ENCODE peak calls at places on chromosomes 16 and 17, in nine cellular contexts. C is mammary epithelial cell; W is heart left ventricle; X is cardiac muscle cell; N is effector memory CD4-positive, alpha-beta T cell; E is upper lobe of right lung; K is adrenal gland; J is mucosa of descending colon; S is kidney. O is an unnamed sample. For H3K9me3 and H3K4me1, the result is how much of the 10 kb centered on the place peaks cover.

GRCh38 chr16:5918553-5919127 is 821.0 kb upstream of the EEF2KMT start:
- DNase-seq in E (no peak), C (no peak), W (no peak), X (no peak), S (no peak), J (no peak), K (no peak), N (no peak), O (no peak)

GRCh38 chr17:41736983-41737679 is 2.7 kb upstream of the HAP1 start:
- DNase-seq in W (no peak), N (no peak), J (no peak), X (no peak), K (no peak), C (no peak), S (no peak), E (no peak), O (no peak)

GRCh38 chr17:78679495-78680395 is 102.3 kb downstream of the CYTH1 start:
- DNase-seq in X (no peak), S (no peak), W (no peak), C (no peak), J (no peak), K (no peak), N (no peak), E (peak), O (no peak)

GRCh38 chr17:39264119-39264518 is 38.4 kb upstream of the STAC2 start:
- DNase-seq in W (no peak), J (no peak), N (no peak), K (peak), X (no peak), E (no peak), C (no peak), S (no peak), O (no peak)

GRCh38 chr16:70402916-70403659 is 35.8 kb downstream of the ST3GAL2 start:
- DNase-seq in N (no peak), J (no peak), S (no peak), E (no peak), W (no peak), X (no peak), C (peak), K (no peak), O (no peak)

GRCh38 chr16:68676113-68676860 is 31.2 kb downstream of the CDH3 start:
- DNase-seq in S (no peak), W (no peak), J (no peak), N (no peak), E (no peak), X (no peak), C (peak), K (no peak), O (no peak)

GRCh38 chr17:83080641-83081560 is 1.5 kb downstream of the METRNL start:
- DNase-seq in W (peak), C (no peak), J (no peak), X (peak), E (peak), K (no peak), S (no peak), N (peak), O (peak)

GRCh38 chr17:81994593-81995462 is 17.4 kb downstream of the ASPSCR1 start:
- DNase-seq in K (no peak), W (peak), J (peak), S (no peak), C (no peak), N (no peak), X (no peak), E (no peak), O (no peak)

GRCh38 chr17:74424117-74424516 is 7.8 kb upstream of the GPRC5C start:
- DNase-seq in S (no peak), K (no peak), X (no peak), J (no peak), N (no peak), C (no peak), W (no peak), E (no peak), O (no peak)

GRCh38 chr16:2429771-2430663 is 770 bp downstream of the CCNF start:
- DNase-seq in N (no peak), X (peak), S (no peak), E (no peak), J (no peak), K (no peak), C (peak), W (no peak), O (peak)

GRCh38 chr16:51556694-51557327 is 405.7 kb upstream of the SALL1 start:
- DNase-seq in K (peak), E (no peak), J (no peak), N (no peak), X (no peak), C (peak), W (no peak), S (no peak), O (no peak)

GRCh38 chr16:31452631-31453106 is 6.6 kb upstream of the ARMC5 start:
- DNase-seq in C (peak), S (peak), E (no peak), W (no peak), X (no peak), J (peak), N (no peak), K (peak), O (no peak)

GRCh38 chr16:88700636-88701482 is 5.3 kb downstream of the RNF166 start:
- DNase-seq in S (peak), K (peak), C (no peak), E (peak), N (peak), X (no peak), J (peak), W (peak), O (peak)

GRCh38 chr17:77129568-77130301 is 11.0 kb upstream of the SEC14L1 start:
- DNase-seq in N (no peak), E (no peak), W (no peak), J (no peak), X (no peak), K (no peak), S (peak), C (no peak), O (no peak)

GRCh38 chr17:79620207-79621038 is 9.6 kb upstream of the RBFOX3 start:
- DNase-seq in E (peak), C (no peak), J (peak), S (peak), X (no peak), K (peak), N (no peak), W (peak), O (no peak)

GRCh38 chr17:67759355-67760171 is 41.8 kb downstream of the NOL11 start:
- DNase-seq in X (no peak), C (no peak), N (no peak), S (no peak), W (peak), K (no peak), E (peak), J (no peak), O (no peak)

GRCh38 chr17:58527949-58528348 is 13.5 kb upstream of the MTMR4 start:
- DNase-seq in K (peak), X (no peak), C (peak), W (no peak), S (no peak), E (no peak), J (no peak), N (no peak), O (no peak)

GRCh38 chr17:16945513-16946201 is 26.3 kb downstream of the TNFRSF13B start:
- DNase-seq in E (no peak), J (no peak), K (no peak), X (peak), W (no peak), N (no peak), C (no peak), S (peak), O (no peak)

DNA sequence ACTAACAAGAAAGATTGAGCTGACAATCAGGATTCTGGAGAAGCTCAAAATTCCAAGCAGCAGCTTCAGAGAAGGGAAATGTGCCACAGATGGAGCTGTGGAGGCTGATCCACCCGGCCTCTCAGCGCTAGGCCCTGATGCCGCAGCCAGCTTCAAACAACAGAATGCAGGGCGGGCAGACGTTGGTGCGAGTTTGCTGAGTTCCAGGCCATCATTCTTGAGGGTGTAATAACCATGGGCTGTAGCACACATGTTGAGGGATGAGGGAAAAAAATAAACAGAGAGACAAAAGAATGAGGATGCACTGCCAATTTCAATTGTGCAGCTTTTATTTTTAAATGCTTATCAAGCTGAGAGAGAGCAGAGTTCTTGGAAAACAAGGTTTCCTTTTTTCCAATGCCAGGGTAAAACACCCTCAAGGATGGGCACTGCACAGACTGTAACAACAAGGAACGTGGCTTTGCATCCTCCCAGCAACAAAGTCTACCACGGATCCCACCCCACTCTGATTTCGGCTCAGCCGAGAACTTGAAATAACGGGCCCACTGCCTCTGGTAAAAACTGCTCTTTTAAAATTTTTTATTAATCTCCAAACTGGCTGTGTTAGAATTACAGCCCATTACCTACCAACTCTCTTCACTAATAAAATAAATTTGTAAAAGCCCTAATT is 90.2 kb downstream of the SMG6 start:
- DNase-seq in J (no peak), N (no peak), E (no peak), C (no peak), X (no peak), S (no peak), W (no peak), K (peak), O (no peak)
- H3K4me3 ChIP-seq in J (no peak), N (no peak), E (no peak), C (no peak), X (no peak), S (no peak), W (no peak), K (no peak), O (no peak)

GRCh38 chr17:27009087-27009486 is 284.8 kb upstream of the WSB1 start:
- DNase-seq in N (no peak), J (no peak), C (no peak), K (no peak), E (no peak), S (no peak), X (no peak), W (no peak), O (no peak)
- H3K9me3 ChIP-seq in N (under half), J (under half), C (under half), K (under half), E (under half), S (under half), X (under half), W (under half), O (under half)

GRCh38 chr17:29711588-29712385 is 89.1 kb upstream of the CORO6 start:
- DNase-seq in E (no peak), X (no peak), N (no peak), J (no peak), W (no peak), K (no peak), C (no peak), S (no peak), O (peak)
- H3K4me1 ChIP-seq in E (half or more), X (under half), N (under half), J (under half), W (half or more), K (under half), C (under half), S (under half), O (under half)

DNA sequence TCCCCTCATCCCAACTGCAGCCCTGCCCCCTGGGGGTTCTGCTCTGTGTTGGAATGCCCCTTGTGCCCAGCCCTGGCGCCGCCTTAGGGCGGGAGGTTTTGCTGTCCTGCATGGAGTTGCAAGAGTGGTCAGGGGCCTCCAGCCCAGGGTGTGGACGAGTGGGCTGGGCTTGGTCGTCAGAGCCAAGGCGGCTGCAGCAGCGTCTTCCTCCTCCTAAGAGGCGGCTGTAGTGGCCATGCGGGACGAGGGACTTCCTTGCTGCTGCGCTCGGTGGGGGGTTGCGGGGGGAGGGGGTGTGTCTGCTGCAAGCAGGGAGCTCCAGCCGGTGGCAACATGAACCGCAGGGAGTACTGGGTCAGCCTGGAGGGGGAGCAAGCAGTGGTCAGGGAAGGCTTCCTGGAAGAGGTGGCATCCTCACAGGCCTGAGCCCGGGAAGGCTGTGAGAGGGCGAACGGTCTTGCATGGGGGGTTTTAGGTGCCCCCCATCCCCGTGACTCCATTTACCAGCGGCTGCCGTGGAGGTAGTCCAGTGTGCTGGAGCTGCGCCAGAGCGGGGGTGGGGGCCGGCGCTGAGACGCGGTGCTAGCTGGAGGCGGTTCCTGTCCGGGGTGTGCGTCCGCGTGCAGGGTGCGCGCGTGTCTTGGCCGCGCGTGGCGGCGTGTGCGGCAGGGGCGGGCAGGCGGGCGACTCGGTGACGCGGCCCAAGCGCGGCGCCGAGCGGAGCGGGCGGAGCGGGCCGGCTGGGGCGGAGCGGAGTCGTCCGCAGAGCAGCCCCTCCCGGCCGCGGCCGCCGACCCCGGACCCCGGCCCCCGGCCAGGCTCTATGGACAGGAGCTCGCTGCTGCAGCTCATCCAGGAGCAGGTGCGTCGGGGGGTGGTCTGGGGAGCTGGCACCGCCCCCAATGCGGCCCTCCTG is at the start of gene RHBDL1:
- DNase-seq in E (no peak), N (no peak), K (peak), C (no peak), S (no peak), W (no peak), X (no peak), J (no peak), O (no peak)
- H3K4me3 ChIP-seq in E (peak), N (no peak), K (no peak), C (no peak), S (peak), W (peak), X (peak), J (no peak), O (no peak)

GRCh38 chr16:84909686-84910085 is 89.9 kb downstream of the CRISPLD2 start:
- DNase-seq in K (no peak), S (no peak), J (no peak), N (no peak), X (no peak), C (no peak), E (no peak), W (peak), O (no peak)

GRCh38 chr16:84914273-84914672 is 94.5 kb downstream of the CRISPLD2 start:
- DNase-seq in W (peak), X (no peak), E (no peak), C (no peak), S (no peak), K (no peak), J (no peak), N (no peak), O (no peak)

GRCh38 chr16:84907575-84907974 is 87.8 kb downstream of the CRISPLD2 start:
- DNase-seq in S (no peak), C (no peak), W (peak), X (no peak), K (peak), E (no peak), J (no peak), N (no peak), O (no peak)

GRCh38 chr16:84913315-84913714 is 93.5 kb downstream of the CRISPLD2 start:
- DNase-seq in J (no peak), W (peak), E (no peak), C (no peak), K (peak), X (no peak), S (no peak), N (no peak), O (no peak)

DNA sequence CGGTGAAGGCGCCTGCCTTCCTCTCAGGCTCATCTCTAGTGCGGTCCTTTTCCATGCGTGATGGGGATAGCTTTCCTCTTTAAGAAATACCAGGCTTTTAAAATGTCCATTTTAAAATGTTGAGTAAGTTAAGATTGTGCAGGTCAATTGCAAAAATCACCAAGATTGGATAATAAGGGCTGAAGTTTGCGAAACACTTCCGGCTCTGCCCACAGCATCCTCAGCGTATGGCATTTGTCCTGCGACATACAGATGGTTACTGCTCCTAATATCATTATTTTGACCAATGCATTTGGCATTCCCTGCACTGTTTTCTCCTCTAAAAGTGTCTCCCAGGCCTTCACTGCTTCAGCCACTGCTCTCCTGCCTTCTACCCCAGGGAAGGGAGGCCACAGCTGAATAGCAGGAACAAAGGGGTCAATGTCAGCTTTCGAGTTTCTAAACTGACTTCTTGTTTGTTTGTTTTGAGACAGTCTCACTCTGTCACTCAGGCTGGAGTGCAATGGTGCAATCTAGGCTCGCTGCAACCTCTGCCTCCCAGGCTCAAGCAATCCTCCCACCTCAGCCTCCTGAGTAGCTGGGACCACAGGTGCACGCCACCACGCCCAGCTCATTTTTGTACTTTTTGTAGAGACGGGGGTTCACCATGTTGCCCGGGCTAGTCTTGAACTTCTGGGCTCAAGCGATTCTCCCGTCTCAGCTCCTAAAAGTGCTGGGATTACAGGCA is 91.9 kb downstream of the CRISPLD2 start:
- DNase-seq in S (no peak), W (peak), E (no peak), C (no peak), J (no peak), K (no peak), N (no peak), X (no peak), O (no peak)
- H3K9me3 ChIP-seq in S (under half), W (under half), E (under half), C (under half), J (under half), K (under half), N (under half), X (under half), O (under half)

O was measured in Karpas-422.